ENCODE peak calls at places on chromosome 19, in four cellular contexts. One of them, this sample, is unnamed.

GRCh38 chr19:5951338-5951861 is 26.5 kb downstream of the RANBP3 start:
- DNase-seq in ascending aorta: no peak
- DNase-seq in naive thymus-derived CD8-positive, alpha-beta T cell: no peak
- DNase-seq in T-helper 2 cell: no peak
- DNase-seq in this sample: no peak

GRCh38 chr19:17482877-17483604 is 12.7 kb downstream of the SLC27A1 start:
- DNase-seq in T-helper 2 cell: no peak
- DNase-seq in ascending aorta: no peak
- DNase-seq in naive thymus-derived CD8-positive, alpha-beta T cell: no peak
- DNase-seq in this sample: no peak

GRCh38 chr19:3161453-3161852 is 17.1 kb upstream of the S1PR4 start:
- DNase-seq in ascending aorta: no peak
- DNase-seq in naive thymus-derived CD8-positive, alpha-beta T cell: no peak
- DNase-seq in T-helper 2 cell: no peak
- DNase-seq in this sample: no peak

GRCh38 chr19:38773469-38774177 is at the start of gene LGALS7:
- DNase-seq in ascending aorta: no peak
- DNase-seq in T-helper 2 cell: no peak
- DNase-seq in naive thymus-derived CD8-positive, alpha-beta T cell: no peak
- DNase-seq in this sample: no peak

GRCh38 chr19:18479964-18480723 is 41.7 kb downstream of the ELL start:
- DNase-seq in naive thymus-derived CD8-positive, alpha-beta T cell: no peak
- DNase-seq in T-helper 2 cell: no peak
- DNase-seq in ascending aorta: no peak
- DNase-seq in this sample: no peak

GRCh38 chr19:19460761-19461265 is 54.5 kb downstream of the TSSK6 start:
- DNase-seq in T-helper 2 cell: no peak
- DNase-seq in naive thymus-derived CD8-positive, alpha-beta T cell: peak; percentile 61
- DNase-seq in ascending aorta: peak; percentile 47
- DNase-seq in this sample: peak; percentile 29

GRCh38 chr19:31528261-31528660 is 179.0 kb upstream of the TSHZ3 start:
- DNase-seq in T-helper 2 cell: no peak
- DNase-seq in ascending aorta: no peak
- DNase-seq in naive thymus-derived CD8-positive, alpha-beta T cell: no peak
- DNase-seq in this sample: no peak

GRCh38 chr19:7705387-7706187 is 3.7 kb upstream of the FCER2 start:
- DNase-seq in naive thymus-derived CD8-positive, alpha-beta T cell: peak; percentile 87
- DNase-seq in ascending aorta: no peak
- DNase-seq in T-helper 2 cell: peak; percentile 21
- DNase-seq in this sample: peak; percentile 78

GRCh38 chr19:46716013-46716671 is 772 bp downstream of the PRKD2 start:
- DNase-seq in naive thymus-derived CD8-positive, alpha-beta T cell: no peak
- DNase-seq in T-helper 2 cell: no peak
- DNase-seq in ascending aorta: no peak
- DNase-seq in this sample: no peak

GRCh38 chr19:6340493-6341201 is 7.2 kb upstream of the ACER1 start:
- DNase-seq in T-helper 2 cell: no peak
- DNase-seq in ascending aorta: no peak
- DNase-seq in naive thymus-derived CD8-positive, alpha-beta T cell: no peak
- DNase-seq in this sample: no peak

GRCh38 chr19:4455742-4456565 is 1.6 kb downstream of the UBXN6 start:
- DNase-seq in T-helper 2 cell: no peak
- DNase-seq in ascending aorta: no peak
- DNase-seq in naive thymus-derived CD8-positive, alpha-beta T cell: no peak
- DNase-seq in this sample: no peak

GRCh38 chr19:47350599-47350998 is 1.5 kb downstream of the DHX34 start:
- DNase-seq in naive thymus-derived CD8-positive, alpha-beta T cell: no peak
- DNase-seq in T-helper 2 cell: no peak
- DNase-seq in ascending aorta: no peak
- DNase-seq in this sample: no peak

GRCh38 chr19:7783991-7784421 is 21.0 kb downstream of the CLEC4M start:
- DNase-seq in naive thymus-derived CD8-positive, alpha-beta T cell: no peak
- DNase-seq in ascending aorta: no peak
- DNase-seq in T-helper 2 cell: no peak
- DNase-seq in this sample: no peak

GRCh38 chr19:36420961-36421748 is 2.7 kb upstream of the ZFP82 start:
- DNase-seq in T-helper 2 cell: no peak
- DNase-seq in ascending aorta: no peak
- DNase-seq in naive thymus-derived CD8-positive, alpha-beta T cell: no peak
- DNase-seq in this sample: no peak

GRCh38 chr19:20256606-20257005 is 89.6 kb downstream of the ZNF486 start:
- DNase-seq in T-helper 2 cell: no peak
- DNase-seq in naive thymus-derived CD8-positive, alpha-beta T cell: no peak
- DNase-seq in ascending aorta: no peak
- DNase-seq in this sample: no peak

GRCh38 chr19:41362143-41362847 is 1.7 kb downstream of the B9D2 start:
- DNase-seq in naive thymus-derived CD8-positive, alpha-beta T cell: no peak
- DNase-seq in ascending aorta: no peak
- DNase-seq in T-helper 2 cell: no peak
- DNase-seq in this sample: no peak

GRCh38 chr19:17327654-17328516 is 6.8 kb downstream of the ANO8 start:
- DNase-seq in naive thymus-derived CD8-positive, alpha-beta T cell: peak; percentile 48
- DNase-seq in T-helper 2 cell: peak; percentile 36
- DNase-seq in ascending aorta: no peak
- DNase-seq in this sample: peak; percentile 50

GRCh38 chr19:48480476-48481190 is 11.5 kb downstream of the CYTH2 start:
- DNase-seq in ascending aorta: no peak
- DNase-seq in naive thymus-derived CD8-positive, alpha-beta T cell: peak; percentile 68
- DNase-seq in T-helper 2 cell: peak; percentile 33
- DNase-seq in this sample: peak; percentile 30

GRCh38 chr19:16671652-16672274 is 10.8 kb downstream of the TMEM38A start:
- DNase-seq in T-helper 2 cell: no peak
- DNase-seq in naive thymus-derived CD8-positive, alpha-beta T cell: no peak
- DNase-seq in ascending aorta: no peak
- DNase-seq in this sample: no peak

GRCh38 chr19:40811478-40812341 is 12.7 kb downstream of the EGLN2 start:
- DNase-seq in T-helper 2 cell: no peak
- DNase-seq in naive thymus-derived CD8-positive, alpha-beta T cell: peak; percentile 50
- DNase-seq in ascending aorta: no peak
- DNase-seq in this sample: no peak

GRCh38 chr19:31578326-31578725 is 229.1 kb upstream of the TSHZ3 start:
- DNase-seq in T-helper 2 cell: no peak
- DNase-seq in ascending aorta: no peak
- DNase-seq in naive thymus-derived CD8-positive, alpha-beta T cell: no peak
- DNase-seq in this sample: no peak

GRCh38 chr19:41795031-41795461 is 1.3 kb upstream of the CEACAM3 start:
- DNase-seq in naive thymus-derived CD8-positive, alpha-beta T cell: peak; percentile 63
- DNase-seq in T-helper 2 cell: no peak
- DNase-seq in ascending aorta: no peak
- DNase-seq in this sample: peak; percentile 60

GRCh38 chr19:54436031-54436523 is 12.9 kb upstream of the LENG8 start:
- DNase-seq in ascending aorta: no peak
- DNase-seq in naive thymus-derived CD8-positive, alpha-beta T cell: no peak
- DNase-seq in T-helper 2 cell: no peak
- DNase-seq in this sample: no peak

GRCh38 chr19:29565171-29565570 is 39.4 kb downstream of the VSTM2B start:
- DNase-seq in naive thymus-derived CD8-positive, alpha-beta T cell: no peak
- DNase-seq in ascending aorta: no peak
- DNase-seq in T-helper 2 cell: no peak
- DNase-seq in this sample: no peak

GRCh38 chr19:29680447-29680846 is 15.2 kb downstream of the PLEKHF1 start:
- DNase-seq in naive thymus-derived CD8-positive, alpha-beta T cell: peak; percentile 81
- DNase-seq in ascending aorta: no peak
- DNase-seq in T-helper 2 cell: peak; percentile 54
- DNase-seq in this sample: peak; percentile 80

GRCh38 chr19:750640-751423 is at the start of gene MISP:
- DNase-seq in T-helper 2 cell: no peak
- DNase-seq in ascending aorta: no peak
- DNase-seq in naive thymus-derived CD8-positive, alpha-beta T cell: no peak
- DNase-seq in this sample: no peak